ENCODE peak calls at places on chromosome 16, in four cellular contexts. N is transverse colon, F is left ventricle myocardium inferior, L is sigmoid colon. R is an unnamed sample.

GRCh38 chr16:79864781-79865391 is 264.3 kb upstream of the MAF start:
- DNase-seq in L (no peak), N (no peak), F (no peak), R (no peak)

GRCh38 chr16:85625053-85625452 is 11.9 kb downstream of the GSE1 start:
- DNase-seq in N (no peak), F (no peak), L (no peak), R (no peak)

GRCh38 chr16:86834451-86835035 is 256.2 kb downstream of the FOXL1 start:
- DNase-seq in N (no peak), L (peak; percentile 53), F (no peak), R (no peak)

GRCh38 chr16:21683184-21683583 is 19.4 kb downstream of the OTOA start:
- DNase-seq in N (no peak), F (no peak), L (no peak), R (no peak)

GRCh38 chr16:21626659-21627277 is 25.6 kb downstream of the IGSF6 start:
- DNase-seq in N (no peak), L (peak; percentile 70), F (no peak), R (no peak)

GRCh38 chr16:30551781-30552180 is 6.4 kb downstream of the ZNF764 start:
- DNase-seq in N (no peak), L (no peak), F (no peak), R (no peak)

GRCh38 chr16:81004646-81005353 is 1.9 kb downstream of the CMC2 start:
- DNase-seq in N (no peak), F (no peak), L (no peak), R (no peak)

GRCh38 chr16:20610892-20611349 is 34.8 kb upstream of the ACSM2B start:
- DNase-seq in N (no peak), L (no peak), F (peak; percentile 38), R (no peak)

GRCh38 chr16:15924996-15925395 is 24.4 kb upstream of the ABCC1 start:
- DNase-seq in F (no peak), L (no peak), N (no peak), R (no peak)

GRCh38 chr16:22070361-22071351 is 21.7 kb upstream of the VWA3A start:
- DNase-seq in N (no peak), F (peak; percentile 28), L (no peak), R (no peak)

GRCh38 chr16:674968-675883 is at the start of gene RHBDL1:
- DNase-seq in N (peak; percentile 57), L (no peak), F (no peak), R (no peak)

GRCh38 chr16:75231570-75231969 is 12.8 kb downstream of the CTRB1 start:
- DNase-seq in F (no peak), N (no peak), L (no peak), R (no peak)

GRCh38 chr16:78503501-78504110 is 404.2 kb downstream of the WWOX start:
- DNase-seq in N (peak; percentile 44), F (no peak), L (peak; percentile 79), R (peak; percentile 26)

GRCh38 chr16:88382491-88383400 is at the start of gene ZNF469:
- DNase-seq in L (peak; percentile 60), N (no peak), F (peak; percentile 14), R (no peak)

GRCh38 chr16:14378684-14379467 is 251.2 kb downstream of the PARN start:
- DNase-seq in N (no peak), F (no peak), L (no peak), R (no peak)

GRCh38 chr16:1859650-1860049 is 12.3 kb downstream of the MEIOB start:
- DNase-seq in N (peak; percentile 64), L (no peak), F (no peak), R (no peak)

GRCh38 chr16:15866451-15866850 is 9.6 kb upstream of the MYH11 start:
- DNase-seq in N (no peak), L (no peak), F (no peak), R (no peak)

GRCh38 chr16:86761117-86761971 is 183.0 kb downstream of the FOXL1 start:
- DNase-seq in F (peak; percentile 69), N (peak; percentile 32), L (no peak), R (no peak)

GRCh38 chr16:85573696-85574641 is 39.2 kb upstream of the GSE1 start:
- DNase-seq in F (peak; percentile 75), N (no peak), L (peak; percentile 90), R (no peak)

GRCh38 chr16:88287219-88287618 is 95.5 kb upstream of the ZNF469 start:
- DNase-seq in N (no peak), L (no peak), F (no peak), R (no peak)

GRCh38 chr16:57724541-57724940 is 11.0 kb upstream of the KATNB1 start:
- DNase-seq in N (no peak), L (no peak), F (no peak), R (no peak)

GRCh38 chr16:57725976-57726375 is 9.6 kb upstream of the KATNB1 start:
- DNase-seq in L (peak; percentile 48), F (no peak), N (no peak), R (no peak)

GRCh38 chr16:57723170-57723569 is 12.4 kb upstream of the KATNB1 start:
- DNase-seq in L (no peak), F (no peak), N (no peak), R (no peak)

GRCh38 chr16:57726433-57726947 is 9.1 kb upstream of the KATNB1 start:
- DNase-seq in L (peak; percentile 12), F (no peak), N (no peak), R (no peak)

DNA sequence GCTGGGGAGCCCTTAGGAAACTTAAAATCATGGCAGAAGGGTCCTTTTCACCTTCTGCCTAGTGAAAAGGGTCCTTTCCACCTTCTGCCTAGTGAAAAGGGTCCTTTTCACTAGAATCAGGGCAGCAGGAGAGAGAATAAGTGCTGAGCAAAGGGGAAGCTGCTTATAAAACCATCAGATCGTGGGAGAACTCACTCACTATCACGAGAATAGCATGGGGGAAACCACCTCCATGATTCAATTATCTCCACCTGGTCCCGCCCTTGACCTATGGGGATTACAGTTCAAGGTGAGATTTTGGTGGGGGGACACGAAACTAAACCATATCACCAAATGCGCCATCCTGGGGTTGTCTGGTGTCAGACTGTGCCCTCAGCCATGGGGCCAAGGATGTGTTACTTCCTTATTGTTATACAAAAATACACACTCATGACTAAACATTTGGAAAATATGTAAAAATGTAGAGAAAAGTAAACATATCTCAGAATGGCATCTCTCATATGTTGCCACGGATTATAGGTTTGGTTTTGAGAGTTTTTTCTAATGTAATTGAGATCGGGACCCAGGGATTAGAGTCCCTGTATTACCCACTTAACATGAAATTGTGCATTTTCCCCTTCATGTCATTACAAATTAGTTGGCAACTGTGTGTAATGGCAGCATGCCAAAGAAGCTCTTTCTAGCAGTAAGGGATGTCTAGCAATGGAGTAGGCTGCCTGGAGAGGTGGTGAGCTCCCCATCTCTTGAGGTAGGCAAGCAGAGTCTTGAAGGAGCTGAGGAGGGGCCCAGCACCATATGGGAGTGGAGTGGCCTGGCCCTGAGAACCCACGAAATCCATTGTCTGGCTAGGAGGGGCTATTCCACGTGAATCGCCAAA is 10.3 kb upstream of the KATNB1 start:
- DNase-seq in F (no peak), N (no peak), L (no peak), R (no peak)
- H3K27ac ChIP-seq in F (no peak overlapping the region), N (no peak overlapping the region), L (no peak overlapping the region), R (no peak overlapping the region)

DNA sequence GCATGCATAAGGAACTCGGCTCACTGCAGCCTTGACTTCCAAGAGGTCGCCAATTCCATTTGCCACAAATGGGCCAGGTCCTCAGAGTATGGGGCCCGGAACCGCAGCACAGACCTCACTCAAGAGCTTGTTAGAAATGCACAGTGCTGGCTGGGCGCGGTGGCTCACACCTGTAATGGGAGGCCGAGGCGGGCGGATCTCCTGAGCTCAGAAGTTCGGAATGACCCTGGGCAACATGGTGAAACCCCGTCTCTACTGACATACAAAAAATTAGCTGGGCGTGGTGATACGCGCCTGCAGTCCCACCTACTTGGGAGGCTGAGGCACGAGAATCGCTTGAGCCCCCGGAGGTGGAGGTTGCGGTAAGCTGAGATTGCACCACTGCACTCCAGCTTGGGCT is 19.6 kb upstream of the N4BP1 start:
- DNase-seq in F (no peak), L (peak; percentile 59), N (no peak), R (no peak)
- TF ChIP-seq CTCF in F (no peak), L (no peak), N (no peak), R (no peak)

GRCh38 chr16:4392382-4393242 is 21.0 kb downstream of the VASN start:
- DNase-seq in L (no peak), N (no peak), F (peak; percentile 27), R (no peak)
- H3K27ac ChIP-seq in L (peak overlapping the region; percentile 61), N (peak overlapping the region; percentile 67), F (peak overlapping the region; percentile 63), R (peak overlapping the region; percentile 8)

GRCh38 chr16:50367777-50368409 is 895 bp downstream of the BRD7 start:
- DNase-seq in L (no peak), N (no peak), F (no peak), R (no peak)

GRCh38 chr16:50371036-50371716 is 2.4 kb upstream of the BRD7 start:
- DNase-seq in L (no peak), N (no peak), F (no peak), R (no peak)

GRCh38 chr16:50368410-50369132 is at the start of gene BRD7:
- DNase-seq in F (peak; percentile 65), N (peak; percentile 64), L (no peak), R (peak; percentile 50)

GRCh38 chr16:50371936-50372595 is 3.3 kb upstream of the BRD7 start:
- DNase-seq in L (no peak), N (no peak), F (no peak), R (no peak)

GRCh38 chr16:50369133-50369804 is 481 bp upstream of the BRD7 start:
- DNase-seq in N (no peak), L (no peak), F (no peak), R (no peak)
- TF ChIP-seq CTCF in N (no peak), L (no peak), F (peak; percentile 6), R (no peak)

GRCh38 chr16:65336169-65336568 is 214.3 kb upstream of the CDH11 start:
- DNase-seq in L (no peak), N (no peak), F (no peak), R (no peak)
- H3K27ac ChIP-seq in L (no peak overlapping the region), N (no peak overlapping the region), F (no peak overlapping the region), R (no peak overlapping the region)

GRCh38 chr16:7615565-7615964 is 282.9 kb downstream of the RBFOX1 start:
- DNase-seq in N (no peak), F (no peak), L (no peak), R (no peak)
- TF ChIP-seq CTCF in N (no peak), F (peak; percentile 16), L (no peak), R (peak; percentile 42)

GRCh38 chr16:69037373-69038160 is 67.9 kb upstream of the HAS3 start:
- DNase-seq in N (no peak), F (no peak), L (peak; percentile 28), R (no peak)
- H3K27ac ChIP-seq in N (no peak overlapping the region), F (no peak overlapping the region), L (no peak overlapping the region), R (no peak overlapping the region)

GRCh38 chr16:84183911-84184310 is 2.9 kb downstream of the TAF1C start:
- DNase-seq in F (no peak), L (no peak), N (no peak), R (no peak)
- TF ChIP-seq CTCF in F (peak; percentile 57), L (no peak), N (no peak), R (no peak)

GRCh38 chr16:70434489-70435260 is 4.2 kb downstream of the ST3GAL2 start:
- DNase-seq in L (no peak), F (no peak), N (no peak), R (no peak)

GRCh38 chr16:70438983-70439862 is at the start of gene ST3GAL2:
- DNase-seq in N (peak; percentile 93), F (peak; percentile 96), L (peak; percentile 98), R (peak; percentile 94)

GRCh38 chr16:70438325-70438982 is 446 bp downstream of the ST3GAL2 start:
- DNase-seq in F (peak; percentile 32), L (no peak), N (peak; percentile 37), R (no peak)

GRCh38 chr16:70437582-70438324 is 1.1 kb downstream of the ST3GAL2 start:
- DNase-seq in F (no peak), L (no peak), N (no peak), R (no peak)

GRCh38 chr16:70437017-70437581 is 1.8 kb downstream of the ST3GAL2 start:
- DNase-seq in L (no peak), F (no peak), N (no peak), R (no peak)
- H3K27ac ChIP-seq in L (peak overlapping the region; percentile 87), F (peak overlapping the region; percentile 88), N (peak overlapping the region; percentile 87), R (peak overlapping the region; percentile 78)